ENCODE peak calls at places on chromosomes 12 and 14, in ten cellular contexts. F is GM12891, L is GM12878, A is suprapubic skin, T is endothelial cell of umbilical vein, N is GM12892, D is breast epithelium, M is stomach, G is transverse colon, O is sigmoid colon. U is an unnamed sample.
A peak's percentile ranks its signal among the peaks of the same experiment; 100 is the strongest.

GRCh38 chr12:50647479-50647878 is 116.4 kb upstream of the ATF1 start:
- DNase-seq in G (no peak), O (no peak), N (no peak), A (no peak), M (no peak), L (no peak), T (no peak), F (no peak), D (no peak), U (no peak)

GRCh38 chr14:91728616-91729183 is 3.2 kb downstream of the CATSPERB start:
- DNase-seq in N (no peak), F (no peak), T (no peak), G (no peak), D (no peak), A (no peak), L (no peak), M (no peak), O (no peak), U (no peak)

GRCh38 chr14:91694643-91695042 is 37.2 kb downstream of the CATSPERB start:
- DNase-seq in O (no peak), G (no peak), D (no peak), N (no peak), F (no peak), A (no peak), M (no peak), L (no peak), T (no peak), U (no peak)

GRCh38 chr12:95694148-95694547 is 96.4 kb downstream of the NTN4 start:
- DNase-seq in G (peak; percentile 63), T (no peak), L (no peak), F (no peak), A (no peak), M (peak; percentile 41), N (no peak), O (no peak), D (no peak), U (no peak)

GRCh38 chr14:51157012-51157411 is 62.1 kb upstream of the TRIM9 start:
- DNase-seq in G (no peak), L (no peak), N (no peak), F (no peak), M (no peak), T (peak; percentile 13), O (no peak), D (no peak), A (no peak), U (no peak)

GRCh38 chr12:6229823-6230222 is 29.6 kb downstream of the CD9 start:
- DNase-seq in O (peak; percentile 96), A (peak; percentile 87), D (no peak), F (no peak), T (peak; percentile 84), L (no peak), N (no peak), G (peak; percentile 68), M (no peak), U (no peak)

GRCh38 chr14:90419200-90419599 is 22.4 kb downstream of the CALM1 start:
- DNase-seq in N (no peak), F (no peak), G (peak; percentile 60), M (peak; percentile 74), O (peak; percentile 93), L (no peak), A (peak; percentile 77), T (peak; percentile 100), D (peak; percentile 64), U (peak; percentile 96)

GRCh38 chr12:43789941-43790340 is 16.2 kb downstream of the TWF1 start:
- DNase-seq in O (no peak), D (no peak), L (no peak), M (no peak), G (no peak), F (no peak), N (no peak), T (peak; percentile 78), A (no peak), U (no peak)

GRCh38 chr12:1630081-1630826 is 1.2 kb downstream of the WNT5B start:
- DNase-seq in L (no peak), F (peak; percentile 46), G (peak; percentile 59), T (no peak), A (no peak), N (peak; percentile 34), D (peak; percentile 55), M (peak; percentile 39), O (peak; percentile 82), U (no peak)

GRCh38 chr12:76922821-76923315 is 44.0 kb upstream of the CSRP2 start:
- DNase-seq in D (no peak), M (no peak), T (no peak), A (no peak), N (no peak), F (no peak), O (no peak), G (no peak), L (no peak), U (no peak)

GRCh38 chr12:643478-644292 is 19.6 kb downstream of the NINJ2 start:
- DNase-seq in L (no peak), M (peak; percentile 32), F (no peak), T (peak; percentile 78), N (no peak), A (peak; percentile 61), O (peak; percentile 68), G (peak; percentile 42), D (no peak), U (no peak)

GRCh38 chr12:123634142-123634561 is 523 bp downstream of the GTF2H3 start:
- DNase-seq in D (no peak), N (no peak), F (no peak), A (no peak), T (no peak), L (no peak), G (no peak), M (no peak), O (no peak), U (no peak)

GRCh38 chr12:123633379-123634141 is at the start of the genes EIF2B1 and GTF2H3:
- DNase-seq in O (peak; percentile 98), N (peak; percentile 97), D (peak; percentile 95), A (peak; percentile 97), G (peak; percentile 97), M (peak; percentile 97), T (peak; percentile 96), L (peak; percentile 92), F (peak; percentile 97), U (peak; percentile 99)
- TF ChIP-seq POLR2A in O (peak; percentile 58), N (peak; percentile 99), D (peak; percentile 57), A (peak; percentile 75), G (peak; percentile 82), M (no peak), T (peak; percentile 98), L (peak; percentile 98), F (peak; percentile 99), U (no peak)

GRCh38 chr12:125981610-125982253 is 916.5 kb downstream of the AACS start:
- DNase-seq in N (no peak), D (no peak), A (no peak), F (no peak), M (no peak), O (no peak), L (no peak), G (no peak), T (no peak), U (no peak)
- TF ChIP-seq POLR2AphosphoS5 in N (no peak), D (no peak), A (no peak), F (no peak), M (no peak), O (no peak), L (no peak), G (no peak), T (no peak), U (no peak)

GRCh38 chr14:75672588-75673192 is 11.6 kb downstream of the TTLL5 start:
- DNase-seq in G (no peak), M (no peak), F (no peak), L (no peak), T (no peak), O (no peak), N (no peak), A (no peak), D (no peak), U (no peak)

GRCh38 chr14:75675265-75675960 is 14.4 kb downstream of the TTLL5 start:
- DNase-seq in T (no peak), L (no peak), N (no peak), A (no peak), F (no peak), D (no peak), G (no peak), M (no peak), O (no peak), U (no peak)

GRCh38 chr14:75673345-75673744 is 12.3 kb downstream of the TTLL5 start:
- DNase-seq in O (no peak), D (no peak), L (peak; percentile 39), F (no peak), T (no peak), M (no peak), G (no peak), A (no peak), N (no peak), U (no peak)
- TF ChIP-seq POLR2A in O (no peak), D (no peak), L (no peak), F (no peak), T (no peak), M (no peak), G (no peak), A (no peak), N (no peak), U (no peak)

GRCh38 chr12:113287899-113288282 is 47.0 kb downstream of the SLC8B1 start:
- DNase-seq in O (no peak), T (no peak), D (no peak), M (no peak), N (no peak), G (no peak), F (no peak), L (no peak), A (no peak), U (no peak)
- TF ChIP-seq POLR2AphosphoS5 in O (no peak), T (no peak), D (no peak), M (no peak), N (no peak), G (no peak), F (no peak), L (no peak), A (no peak), U (no peak)

GRCh38 chr12:71755146-71755892 is 656 bp downstream of the RAB21 start:
- DNase-seq in A (peak; percentile 75), T (peak; percentile 70), G (peak; percentile 56), F (peak; percentile 25), D (no peak), N (peak; percentile 27), M (peak; percentile 46), L (peak; percentile 30), O (peak; percentile 77), U (no peak)
- TF ChIP-seq POLR2A in A (no peak), T (no peak), G (peak; percentile 17), F (no peak), D (no peak), N (peak; percentile 56), M (no peak), L (peak; percentile 7), O (no peak), U (no peak)

GRCh38 chr12:122421263-122421814 is 1.1 kb downstream of the CLIP1 start:
- DNase-seq in M (peak; percentile 35), L (no peak), N (no peak), T (no peak), G (peak; percentile 52), D (no peak), O (peak; percentile 85), A (peak; percentile 80), F (no peak), U (peak; percentile 93)
- TF ChIP-seq POLR2AphosphoS5 in M (no peak), L (no peak), N (no peak), T (no peak), G (no peak), D (peak; percentile 12), O (peak; percentile 51), A (no peak), F (no peak), U (peak; percentile 62)